ENCODE peak calls at places on chromosomes 6 and 20, in nine cellular contexts. Y is stimulated activated CD4-positive, alpha-beta T cell treated with anti-CD3 and anti-CD28 coated beads, TNF-alpha, amount 100 ng/mL, for 1 hour; C is fibroblast of the aortic adventitia; S is putamen; N is dorsolateral prefrontal cortex; P is NCI-H69; F is globus pallidus; K is activated CD4-positive, alpha-beta T cell treated with anti-CD3 and anti-CD28 coated beads, Interleukin-2, amount 50 U/mL, for 1 hour; L is WERI-Rb-1. G is an unnamed sample.

GRCh38 chr6:138996524-138996923 is 8.5 kb upstream of the REPS1 start:
- DNase-seq in Y (no peak), C (no peak), S (no peak), N (no peak), P (peak; percentile 26), F (no peak), K (no peak), L (no peak), G (no peak)

GRCh38 chr6:43897571-43898302 is 127.7 kb downstream of the VEGFA start:
- DNase-seq in Y (no peak), C (no peak), S (no peak), N (no peak), P (no peak), F (no peak), K (no peak), L (no peak), G (no peak)

GRCh38 chr20:24660651-24661050 is 191.2 kb downstream of the SYNDIG1 start:
- DNase-seq in Y (no peak), C (no peak), S (no peak), N (no peak), P (no peak), F (no peak), K (no peak), L (no peak), G (no peak)

GRCh38 chr6:39961178-39961577 is 26.9 kb upstream of the MOCS1 start:
- DNase-seq in Y (no peak), C (no peak), S (no peak), N (no peak), P (no peak), F (no peak), K (no peak), L (no peak), G (no peak)

GRCh38 chr6:108714774-108715414 is 133.3 kb upstream of the ARMC2 start:
- DNase-seq in Y (no peak), C (peak; percentile 45), S (no peak), N (no peak), P (peak; percentile 35), F (no peak), K (no peak), L (no peak), G (no peak)

GRCh38 chr6:106163446-106163965 is 77.4 kb downstream of the PRDM1 start:
- DNase-seq in Y (peak; percentile 19), C (peak; percentile 79), S (peak; percentile 7), N (no peak), P (peak; percentile 41), F (peak; percentile 43), K (peak; percentile 37), L (no peak), G (no peak)

GRCh38 chr20:9996944-9997343 is 37.8 kb upstream of the ANKEF1 start:
- DNase-seq in Y (no peak), C (peak; percentile 7), S (no peak), N (no peak), P (no peak), F (no peak), K (no peak), L (no peak), G (no peak)

GRCh38 chr6:35445691-35446090 is 6.4 kb upstream of the FANCE start:
- DNase-seq in Y (no peak), C (no peak), S (no peak), N (no peak), P (no peak), F (no peak), K (no peak), L (no peak), G (no peak)

GRCh38 chr20:4008877-4009276 is 6.5 kb downstream of the RNF24 start:
- DNase-seq in Y (no peak), C (no peak), S (no peak), N (no peak), P (no peak), F (no peak), K (no peak), L (no peak), G (no peak)